ENCODE peak calls at places on chromosomes 5 and 9, in four cellular contexts. S is H1, X is spleen, P is H54. K is an unnamed sample.

GRCh38 chr9:93974151-93974550 is 19.0 kb upstream of the BARX1 start:
- DNase-seq in P (no peak), X (no peak), S (no peak), K (no peak)

GRCh38 chr9:122075135-122076030 is 17.7 kb downstream of the TTLL11 start:
- DNase-seq in X (no peak), P (no peak), S (no peak), K (no peak)

GRCh38 chr5:16617272-16617973 is 626 bp upstream of the RETREG1 start:
- DNase-seq in X (peak), S (no peak), P (no peak), K (no peak)

GRCh38 chr5:65984098-65984885 is 57.9 kb downstream of the ERBIN start:
- DNase-seq in S (no peak), P (no peak), X (peak), K (no peak)

GRCh38 chr9:78669591-78669990 is 372.7 kb downstream of the PSAT1 start:
- DNase-seq in P (no peak), X (no peak), S (no peak), K (no peak)

GRCh38 chr9:27447036-27447700 is 76.9 kb upstream of the IFNK start:
- DNase-seq in X (no peak), S (no peak), P (no peak), K (no peak)

GRCh38 chr5:57420821-57421220 is 61.8 kb downstream of the ACTBL2 start:
- DNase-seq in S (no peak), P (no peak), X (no peak), K (no peak)

GRCh38 chr5:134129411-134130238 is 15.1 kb downstream of the TCF7 start:
- DNase-seq in P (no peak), X (peak), S (no peak), K (no peak)

GRCh38 chr5:110478899-110479298 is 247.6 kb downstream of the TMEM232 start:
- DNase-seq in P (no peak), X (no peak), S (no peak), K (no peak)

GRCh38 chr9:21110708-21111576 is 30.7 kb downstream of the IFNW1 start:
- DNase-seq in X (no peak), S (no peak), P (no peak), K (no peak)

GRCh38 chr5:154566146-154566680 is 88.2 kb upstream of the HAND1 start:
- DNase-seq in P (no peak), X (no peak), S (no peak), K (no peak)

GRCh38 chr5:42631241-42631640 is 125.4 kb upstream of the CCDC152 start:
- DNase-seq in X (no peak), P (no peak), S (no peak), K (no peak)

GRCh38 chr9:88481933-88482332 is 53.0 kb upstream of the NXNL2 start:
- DNase-seq in P (no peak), X (no peak), S (no peak), K (no peak)

GRCh38 chr5:88745093-88745696 is 137.8 kb downstream of the MEF2C start:
- DNase-seq in P (no peak), X (no peak), S (no peak), K (no peak)

GRCh38 chr9:33297455-33297854 is 7.1 kb downstream of the NFX1 start:
- DNase-seq in S (no peak), P (no peak), X (peak), K (no peak)

GRCh38 chr9:23492126-23493002 is 333.7 kb downstream of the ELAVL2 start:
- DNase-seq in S (no peak), X (no peak), P (peak), K (no peak)

GRCh38 chr5:139636207-139636792 is 11.8 kb upstream of the CXXC5 start:
- DNase-seq in P (no peak), X (peak), S (peak), K (no peak)

GRCh38 chr5:79513519-79514390 is at the start of gene HOMER1:
- DNase-seq in S (peak), X (peak), P (peak), K (no peak)

GRCh38 chr5:73637565-73637964 is 11.6 kb downstream of the ARHGEF28 start:
- DNase-seq in X (no peak), P (no peak), S (no peak), K (no peak)

GRCh38 chr5:66796306-66797292 is 200.4 kb downstream of the MAST4 start:
- DNase-seq in P (no peak), X (no peak), S (no peak), K (no peak)

GRCh38 chr9:1708215-1708614 is 306.9 kb upstream of the SMARCA2 start:
- DNase-seq in X (no peak), S (no peak), P (no peak), K (no peak)

GRCh38 chr9:12771891-12772290 is 2.9 kb upstream of the LURAP1L start:
- DNase-seq in X (no peak), S (no peak), P (no peak), K (no peak)

GRCh38 chr9:128365525-128365924 is 5.6 kb upstream of the URM1 start:
- DNase-seq in X (no peak), P (no peak), S (no peak), K (no peak)

GRCh38 chr9:32430720-32431119 is 46.3 kb downstream of the ACO1 start:
- DNase-seq in S (no peak), P (no peak), X (no peak), K (no peak)

GRCh38 chr5:61673007-61673735 is 341.1 kb downstream of the ZSWIM6 start:
- DNase-seq in X (no peak), P (peak), S (no peak), K (no peak)

GRCh38 chr5:129622531-129622930 is 125.4 kb upstream of the MINAR2 start:
- DNase-seq in S (no peak), P (no peak), X (no peak), K (no peak)

GRCh38 chr9:98057095-98057799 is 715 bp downstream of the NANS start:
- DNase-seq in X (no peak), S (no peak), P (no peak), K (no peak)

GRCh38 chr9:92671323-92671722 is 1.4 kb upstream of the IPPK start:
- DNase-seq in P (peak), X (no peak), S (no peak), K (no peak)

GRCh38 chr9:127783111-127783621 is 2.7 kb upstream of the CDK9 start:
- DNase-seq in S (no peak), X (peak), P (no peak), K (no peak)

GRCh38 chr9:107213561-107214028 is 69.5 kb upstream of the RAD23B start:
- DNase-seq in S (no peak), P (peak), X (no peak), K (no peak)

GRCh38 chr5:56981906-56982305 is 30.0 kb upstream of the MIER3 start:
- DNase-seq in S (no peak), X (no peak), P (no peak), K (no peak)

GRCh38 chr5:164360589-164360988 is 855.2 kb downstream of the MAT2B start:
- DNase-seq in S (no peak), X (no peak), P (no peak), K (no peak)

GRCh38 chr5:151024440-151024839 is 4.0 kb downstream of the GPX3 start:
- DNase-seq in S (no peak), P (no peak), X (no peak), K (no peak)
- TF ChIP-seq POLR2A in S (no peak), P (no peak), X (no peak), K (no peak)

GRCh38 chr5:1801954-1802295 is 718 bp downstream of the NDUFS6 start:
- DNase-seq in S (no peak), X (peak), P (no peak), K (no peak)

GRCh38 chr5:1803192-1803591 is 2.0 kb downstream of the NDUFS6 start:
- DNase-seq in S (no peak), X (no peak), P (no peak), K (no peak)

GRCh38 chr5:1800470-1801060 is 642 bp upstream of the NDUFS6 start:
- DNase-seq in P (no peak), S (no peak), X (no peak), K (no peak)

GRCh38 chr5:1799602-1800469 is at the start of gene MRPL36:
- DNase-seq in X (peak), S (peak), P (peak), K (peak)

GRCh38 chr5:1801061-1801953 is at the start of gene NDUFS6:
- DNase-seq in S (peak), P (peak), X (peak), K (peak)
- TF ChIP-seq POLR2A in S (peak), P (peak), X (no peak), K (peak)

DNA sequence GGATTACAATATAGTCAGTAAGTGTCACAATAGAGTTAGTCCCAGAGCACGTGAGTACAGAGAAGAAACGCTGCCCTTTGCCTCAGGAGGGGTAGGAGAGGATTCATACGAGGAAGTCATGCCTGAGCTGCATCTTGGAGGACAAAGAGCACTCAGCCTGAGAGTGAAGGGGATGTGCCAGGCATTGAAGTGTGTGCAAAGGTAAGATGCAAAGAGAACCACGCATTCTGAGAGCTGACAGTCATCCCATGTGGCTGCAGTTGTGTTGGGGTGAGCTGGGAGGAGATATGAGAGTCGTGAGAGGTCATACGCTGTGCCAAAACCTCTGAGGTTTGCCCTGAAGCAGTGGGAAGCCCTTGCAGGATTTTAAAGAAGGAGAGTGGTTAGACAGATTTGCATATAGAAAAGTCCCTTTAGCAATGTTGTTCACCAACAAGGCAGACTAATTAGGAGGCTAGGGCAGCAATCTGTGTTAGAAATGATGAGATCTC is 97.5 kb downstream of the PIP5K1B start:
- DNase-seq in S (no peak), X (no peak), P (no peak), K (no peak)
- TF ChIP-seq POLR2A in S (no peak), X (no peak), P (no peak), K (no peak)

GRCh38 chr5:138339464-138339863 is 1.4 kb downstream of the FAM53C start:
- DNase-seq in S (no peak), P (no peak), X (no peak), K (no peak)

GRCh38 chr5:138339086-138339456 is 1.0 kb downstream of the FAM53C start:
- DNase-seq in X (no peak), P (no peak), S (no peak), K (no peak)

GRCh38 chr5:138336952-138337684 is 948 bp upstream of the FAM53C start:
- DNase-seq in P (peak), S (no peak), X (no peak), K (no peak)

GRCh38 chr5:138337685-138338410 is at the start of gene FAM53C:
- DNase-seq in S (peak), X (peak), P (peak), K (peak)

DNA sequence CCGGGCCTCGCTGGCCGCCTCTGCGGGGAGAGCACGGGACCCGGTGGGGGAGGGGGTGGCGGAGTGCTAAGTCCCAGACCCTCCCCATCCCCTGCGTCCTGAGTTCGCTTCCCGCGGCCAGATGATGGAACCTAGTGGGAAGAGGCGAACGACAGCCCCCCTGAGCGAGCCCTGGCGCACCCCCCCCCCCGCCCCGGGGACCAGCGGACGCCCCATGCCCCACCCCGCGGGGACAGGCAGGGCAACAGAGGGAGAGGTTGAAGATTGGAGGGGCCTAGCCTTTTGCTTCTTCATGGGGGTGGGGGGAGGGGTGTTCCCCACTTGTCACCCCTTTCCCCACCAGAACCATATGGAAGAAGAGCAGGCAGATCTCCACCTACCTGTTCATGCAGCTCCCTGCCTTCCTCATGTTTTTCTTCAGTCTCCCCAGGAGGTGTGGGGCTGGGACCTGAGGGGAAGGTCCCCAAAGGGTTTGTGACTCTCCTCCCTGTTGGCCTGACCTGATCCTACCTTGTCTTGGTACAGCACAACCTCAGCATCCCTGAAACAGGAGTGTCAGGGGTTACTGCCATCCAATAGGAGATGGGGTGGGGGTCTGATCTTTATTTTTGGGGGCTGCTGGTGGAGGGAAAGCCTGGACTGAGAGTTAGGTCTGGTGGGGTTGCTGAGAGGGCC is 482 bp downstream of the FAM53C start:
- DNase-seq in S (peak), X (no peak), P (no peak), K (no peak)
- TF ChIP-seq POLR2A in S (no peak), X (no peak), P (no peak), K (no peak)

GRCh38 chr9:72362680-72363139 is 2.3 kb downstream of the ZFAND5 start:
- DNase-seq in P (no peak), X (peak), S (no peak), K (no peak)
- TF ChIP-seq POLR2A in P (no peak), X (no peak), S (no peak), K (no peak)

DNA sequence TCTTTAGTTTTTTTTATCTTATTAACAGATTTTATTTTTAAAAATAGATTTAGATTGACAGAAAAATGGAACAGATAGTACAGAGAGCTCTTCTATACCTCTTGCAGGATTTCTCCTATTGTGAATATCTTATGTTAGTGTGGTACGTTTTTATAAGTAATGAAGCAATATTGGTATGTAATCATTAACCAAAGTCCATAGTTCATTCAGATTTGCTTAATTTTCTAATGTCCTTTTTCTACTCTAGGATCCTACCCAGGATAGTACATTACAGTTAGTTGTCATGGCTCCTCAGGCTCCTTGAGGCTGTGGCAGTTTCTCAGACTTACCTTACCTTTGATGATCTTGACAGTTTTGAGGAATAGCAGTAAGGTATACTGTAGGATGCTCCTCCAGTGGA is 30.4 kb downstream of the PPP2R2B start:
- DNase-seq in P (no peak), S (no peak), X (no peak), K (no peak)
- TF ChIP-seq POLR2A in P (no peak), S (no peak), X (no peak), K (no peak)

GRCh38 chr9:91193658-91194391 is 167.9 kb downstream of the AUH start:
- DNase-seq in X (peak), P (peak), S (peak), K (peak)
- TF ChIP-seq POLR2A in X (no peak), P (peak), S (peak), K (peak)

GRCh38 chr9:132769895-132770774 is 99.9 kb downstream of the GTF3C4 start:
- DNase-seq in X (peak), P (peak), S (peak), K (no peak)
- TF ChIP-seq POLR2A in X (no peak), P (peak), S (peak), K (no peak)

K was measured in esophagus squamous epithelium.